ENCODE peak calls at places on chromosomes 2 and 18, in eight cellular contexts. N, U, M, J, S, F, L and X are unnamed samples. For H3K4me1, the result is how much of the 10 kb centered on the place peaks cover.

GRCh38 chr18:43012951-43013350 is 102.5 kb downstream of the RIT2 start:
- DNase-seq in S (no peak), U (no peak), F (no peak), L (no peak), M (no peak), J (no peak), N (no peak), X (no peak)

GRCh38 chr18:60534539-60534938 is 162.0 kb upstream of the MC4R start:
- DNase-seq in U (no peak), F (no peak), J (no peak), L (no peak), S (no peak), M (no peak), N (no peak), X (no peak)

GRCh38 chr2:19235308-19235707 is 123.1 kb downstream of the OSR1 start:
- DNase-seq in U (no peak), L (no peak), S (no peak), F (no peak), J (no peak), N (no peak), M (no peak), X (no peak)

GRCh38 chr2:178997477-178997876 is 52.5 kb downstream of the CCDC141 start:
- DNase-seq in F (no peak), N (no peak), S (no peak), L (no peak), U (no peak), J (no peak), M (no peak), X (no peak)

GRCh38 chr2:75602724-75603342 is 42.1 kb upstream of the EVA1A start:
- DNase-seq in L (no peak), S (no peak), N (no peak), M (no peak), F (no peak), U (peak), J (no peak), X (peak)

GRCh38 chr18:68429809-68430208 is 285.1 kb downstream of the TMX3 start:
- DNase-seq in U (no peak), S (no peak), J (no peak), F (no peak), N (no peak), L (no peak), M (no peak), X (no peak)

GRCh38 chr2:82790277-82791021 is 1668.6 kb downstream of the SUCLG1 start:
- DNase-seq in F (no peak), M (no peak), U (no peak), J (no peak), S (no peak), N (no peak), L (peak), X (no peak)

GRCh38 chr2:118014492-118014824 is 588 bp upstream of the CCDC93 start:
- DNase-seq in F (no peak), U (no peak), S (no peak), M (no peak), J (no peak), N (no peak), L (peak), X (no peak)

GRCh38 chr18:36843199-36843598 is 14.3 kb downstream of the KIAA1328 start:
- DNase-seq in U (no peak), M (no peak), F (no peak), J (no peak), S (no peak), N (no peak), L (no peak), X (no peak)

GRCh38 chr2:173150087-173150486 is 74.4 kb downstream of the MAP3K20 start:
- DNase-seq in S (no peak), F (no peak), N (no peak), J (no peak), M (no peak), U (no peak), L (no peak), X (no peak)

GRCh38 chr2:215687149-215688031 is 251.5 kb upstream of the FN1 start:
- DNase-seq in F (no peak), N (no peak), U (no peak), L (no peak), S (no peak), J (no peak), M (no peak), X (no peak)

GRCh38 chr18:43277164-43277600 is at the start of gene SYT4:
- DNase-seq in J (no peak), M (no peak), S (no peak), L (peak), U (peak), N (no peak), F (no peak), X (peak)

GRCh38 chr2:125572660-125573059 is 1083.3 kb upstream of the GYPC start:
- DNase-seq in U (no peak), L (no peak), F (no peak), M (no peak), N (no peak), S (no peak), J (no peak), X (no peak)

GRCh38 chr18:43620936-43621335 is 343.6 kb upstream of the SYT4 start:
- DNase-seq in F (no peak), N (peak), L (peak), S (no peak), U (no peak), J (no peak), M (no peak), X (no peak)

GRCh38 chr18:10006261-10006903 is 92.6 kb downstream of the VAPA start:
- DNase-seq in L (no peak), S (no peak), U (no peak), N (peak), F (no peak), M (no peak), J (no peak), X (no peak)

GRCh38 chr2:113876503-113877387 is 13.1 kb upstream of the ACTR3 start:
- DNase-seq in F (peak), J (no peak), M (no peak), L (no peak), U (peak), S (peak), N (no peak), X (peak)

GRCh38 chr18:79941473-79942119 is 9.9 kb downstream of the SLC66A2 start:
- DNase-seq in F (peak), N (no peak), L (no peak), S (no peak), M (no peak), U (peak), J (no peak), X (no peak)

GRCh38 chr2:166240387-166241313 is 112.8 kb upstream of the SCN1A start:
- DNase-seq in U (no peak), F (no peak), S (no peak), J (no peak), N (no peak), M (no peak), L (no peak), X (peak)

GRCh38 chr2:206846331-206846730 is 80.9 kb downstream of the FASTKD2 start:
- DNase-seq in N (no peak), S (no peak), M (no peak), F (no peak), J (no peak), L (no peak), U (no peak), X (no peak)

GRCh38 chr2:231099918-231100317 is 24.9 kb downstream of the HTR2B start:
- DNase-seq in U (no peak), L (peak), S (no peak), M (no peak), N (peak), F (no peak), J (no peak), X (no peak)

GRCh38 chr2:187215576-187216240 is 232.3 kb downstream of the CALCRL start:
- DNase-seq in S (no peak), L (no peak), F (no peak), N (no peak), U (no peak), J (no peak), M (no peak), X (no peak)

GRCh38 chr2:121196132-121196848 is 88.7 kb downstream of the TFCP2L1 start:
- DNase-seq in N (no peak), M (no peak), J (no peak), U (peak), F (no peak), S (no peak), L (no peak), X (peak)

GRCh38 chr2:222731183-222731582 is 59.7 kb downstream of the MOGAT1 start:
- DNase-seq in U (no peak), M (no peak), N (no peak), J (no peak), F (no peak), S (no peak), L (no peak), X (no peak)

GRCh38 chr2:27494284-27494943 is 586 bp downstream of the FNDC4 start:
- DNase-seq in S (no peak), F (peak), U (no peak), J (peak), M (peak), L (peak), N (no peak), X (peak)

GRCh38 chr2:176071330-176072291 is 12.2 kb downstream of the EVX2 start:
- DNase-seq in J (no peak), S (no peak), U (no peak), N (no peak), F (no peak), L (no peak), M (no peak), X (no peak)

GRCh38 chr2:32712870-32713269 is 85.0 kb downstream of the TTC27 start:
- DNase-seq in J (no peak), S (no peak), M (no peak), L (no peak), U (no peak), N (no peak), F (no peak), X (no peak)

GRCh38 chr2:11004206-11004605 is 92.5 kb downstream of the KCNF1 start:
- DNase-seq in N (no peak), J (no peak), S (no peak), U (no peak), L (no peak), F (no peak), M (no peak), X (peak)

GRCh38 chr2:111707700-111708099 is 176.3 kb downstream of the ANAPC1 start:
- DNase-seq in L (no peak), N (no peak), S (no peak), M (no peak), F (no peak), J (no peak), U (no peak), X (no peak)

GRCh38 chr2:101112772-101113157 is 38.4 kb downstream of the TBC1D8 start:
- DNase-seq in M (no peak), L (no peak), N (no peak), F (no peak), S (no peak), U (no peak), J (no peak), X (no peak)

GRCh38 chr2:101114268-101114783 is 36.9 kb downstream of the TBC1D8 start:
- DNase-seq in N (no peak), M (no peak), J (no peak), U (no peak), S (no peak), L (no peak), F (no peak), X (no peak)

GRCh38 chr2:101111262-101111838 is 39.8 kb downstream of the TBC1D8 start:
- DNase-seq in U (no peak), F (no peak), N (no peak), J (no peak), M (no peak), L (no peak), S (no peak), X (no peak)

GRCh38 chr2:101113441-101114267 is 37.5 kb downstream of the TBC1D8 start:
- DNase-seq in J (no peak), F (peak), M (no peak), U (no peak), N (no peak), L (no peak), S (no peak), X (peak)

DNA sequence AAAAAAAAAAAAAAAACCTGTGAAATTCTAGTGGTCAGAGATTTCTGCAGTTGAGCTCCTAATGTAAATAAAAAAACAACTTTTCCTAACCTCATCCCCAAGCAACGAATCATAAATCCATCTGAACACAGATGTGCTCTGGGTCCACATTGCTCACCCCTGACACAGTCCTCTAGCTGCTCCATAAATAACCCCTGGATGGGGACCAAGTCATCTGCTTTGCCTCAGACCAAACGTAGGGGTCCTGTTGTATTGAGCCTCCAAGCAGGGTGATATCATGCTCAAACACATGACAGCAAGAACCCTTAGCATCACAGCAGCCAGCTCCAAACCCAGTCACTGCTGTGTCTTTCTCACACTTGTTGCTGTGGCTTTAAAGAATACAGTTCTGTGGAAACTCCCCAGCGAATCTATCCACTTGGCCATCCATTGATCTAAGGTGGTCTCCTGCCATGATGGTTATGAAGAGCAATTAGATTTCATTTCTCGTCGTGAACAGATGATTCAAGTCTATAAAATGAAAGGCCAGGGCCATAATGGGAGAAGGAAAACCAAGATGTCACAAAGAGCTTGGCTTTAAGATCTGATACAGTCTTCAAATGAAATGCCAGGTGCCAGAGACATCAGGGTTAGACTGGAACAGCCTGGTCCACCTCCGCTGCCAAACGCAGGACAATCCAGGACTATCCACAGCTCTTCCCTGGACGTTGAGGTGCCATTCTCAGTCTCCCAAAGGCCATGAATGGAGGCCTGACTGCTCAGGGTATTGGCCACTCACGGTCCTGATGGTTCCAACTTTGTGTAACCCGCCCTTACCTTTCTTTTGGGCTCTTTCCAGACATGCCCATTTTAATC is 39.0 kb downstream of the TBC1D8 start:
- DNase-seq in U (no peak), S (no peak), L (no peak), M (no peak), N (no peak), F (no peak), J (no peak), X (no peak)
- H3K4me1 ChIP-seq in U (under half), S (under half), L (under half), M (under half), N (under half), F (half or more), J (under half), X (half or more)

DNA sequence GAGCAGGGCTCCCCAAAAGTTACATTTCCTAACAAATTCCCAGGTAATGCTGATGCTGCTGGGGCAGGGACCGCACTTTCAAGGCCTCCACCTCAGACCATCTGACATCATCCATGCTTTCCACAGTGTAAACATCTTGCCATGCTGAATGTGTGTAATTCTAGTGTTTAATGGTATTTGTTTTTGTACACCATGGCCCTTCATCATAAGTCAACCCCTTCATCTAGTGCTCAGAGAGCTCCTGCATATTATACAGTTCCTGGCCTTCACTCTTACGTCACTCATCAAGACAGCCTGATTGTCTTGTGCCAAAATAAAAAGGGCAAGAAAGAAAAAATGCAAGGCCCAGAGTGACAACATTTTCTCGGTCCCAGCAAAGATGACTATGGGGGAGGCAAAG is 77.5 kb upstream of the ZFP36L2 start:
- DNase-seq in U (no peak), F (no peak), L (no peak), N (no peak), M (no peak), S (no peak), J (no peak), X (no peak)
- H3K4me1 ChIP-seq in U (half or more), F (under half), L (under half), N (under half), M (half or more), S (under half), J (half or more), X (under half)

DNA sequence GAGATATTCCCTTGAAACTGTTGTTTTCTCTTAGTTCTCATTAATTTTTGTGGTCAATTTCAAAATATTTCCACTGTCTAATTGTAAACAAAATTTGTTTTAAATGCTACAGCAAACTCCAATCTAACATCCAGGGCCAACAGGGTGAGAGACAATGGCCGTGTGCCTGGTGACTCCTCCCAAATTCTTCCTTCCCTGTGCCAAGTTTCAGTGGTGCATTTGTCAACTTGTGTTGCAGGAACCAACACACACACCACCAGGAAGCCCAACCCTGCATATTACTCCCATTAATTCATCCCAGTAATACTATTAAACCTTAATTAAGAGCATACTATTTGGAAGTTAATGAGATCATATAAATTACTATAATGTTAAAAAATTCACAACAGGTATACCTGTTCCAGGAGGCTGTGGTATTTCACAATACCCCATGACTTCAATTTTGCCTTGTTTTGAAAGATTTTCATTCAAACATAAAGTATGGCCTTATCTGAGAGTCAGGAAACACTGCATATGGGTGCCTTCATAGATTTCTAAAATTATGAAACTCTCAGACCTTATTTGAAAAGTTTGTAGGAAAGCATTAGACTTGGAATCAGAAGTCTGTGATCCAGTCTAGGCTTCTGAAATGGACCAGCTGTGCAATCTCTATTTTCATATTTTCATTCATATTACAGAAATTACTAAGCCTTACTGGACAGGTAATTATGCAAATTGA is 1.1 kb downstream of the SERPINB2 start:
- DNase-seq in J (no peak), L (no peak), U (no peak), N (no peak), F (no peak), S (no peak), M (no peak), X (no peak)
- H3K4me1 ChIP-seq in J (under half), L (under half), U (under half), N (under half), F (under half), S (under half), M (under half), X (under half)

GRCh38 chr2:109602617-109603188 is 11.1 kb downstream of the SEPTIN10 start:
- DNase-seq in J (no peak), M (no peak), L (no peak), N (no peak), S (no peak), F (no peak), U (no peak), X (no peak)

GRCh38 chr2:109611467-109612095 is 2.2 kb downstream of the SEPTIN10 start:
- DNase-seq in F (no peak), U (no peak), L (no peak), S (no peak), J (no peak), M (no peak), N (no peak), X (peak)

GRCh38 chr2:109604597-109604996 is 9.2 kb downstream of the SEPTIN10 start:
- DNase-seq in U (peak), S (no peak), L (no peak), M (no peak), J (no peak), N (no peak), F (no peak), X (peak)

GRCh38 chr2:109609352-109610024 is 4.3 kb downstream of the SEPTIN10 start:
- DNase-seq in U (no peak), L (no peak), J (no peak), S (no peak), M (no peak), F (no peak), N (no peak), X (no peak)

DNA sequence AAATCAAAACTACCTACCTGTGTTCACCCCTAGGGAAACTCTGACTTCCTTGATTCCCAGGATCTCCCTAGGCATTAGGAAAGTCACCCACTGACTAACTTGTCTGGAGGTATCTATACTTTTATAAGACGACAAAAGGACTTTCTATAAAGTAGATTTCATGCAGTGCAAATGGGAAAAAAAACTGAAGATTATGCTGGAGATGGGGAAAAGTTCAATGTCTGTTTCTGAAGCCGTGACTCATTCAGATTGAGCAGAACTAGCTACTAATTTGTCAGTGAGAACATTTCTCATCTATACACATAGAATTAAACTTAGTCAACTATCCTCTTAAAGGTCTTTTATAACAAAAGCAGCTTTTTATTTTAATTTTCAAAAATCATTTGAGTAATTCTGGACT is 6.0 kb downstream of the SEPTIN10 start:
- DNase-seq in J (no peak), L (no peak), F (no peak), S (no peak), U (no peak), M (no peak), N (no peak), X (no peak)
- H3K4me1 ChIP-seq in J (under half), L (under half), F (under half), S (under half), U (under half), M (under half), N (under half), X (half or more)

GRCh38 chr2:144675331-144675730 is 155.4 kb upstream of the ZEB2 start:
- DNase-seq in J (no peak), M (no peak), F (no peak), L (no peak), S (no peak), U (no peak), N (no peak), X (no peak)
- H3K4me1 ChIP-seq in J (under half), M (under half), F (under half), L (under half), S (under half), U (under half), N (half or more), X (under half)

GRCh38 chr18:46702399-46702798 is 45.4 kb upstream of the LOXHD1 start:
- DNase-seq in L (no peak), U (no peak), J (no peak), F (no peak), S (no peak), N (no peak), M (no peak), X (no peak)

GRCh38 chr18:46696268-46696667 is 39.2 kb upstream of the LOXHD1 start:
- DNase-seq in F (no peak), J (no peak), N (no peak), S (no peak), M (no peak), L (no peak), U (no peak), X (no peak)

GRCh38 chr18:46700026-46700425 is 43.0 kb upstream of the LOXHD1 start:
- DNase-seq in U (no peak), M (no peak), L (no peak), J (no peak), S (no peak), F (no peak), N (no peak), X (no peak)

DNA sequence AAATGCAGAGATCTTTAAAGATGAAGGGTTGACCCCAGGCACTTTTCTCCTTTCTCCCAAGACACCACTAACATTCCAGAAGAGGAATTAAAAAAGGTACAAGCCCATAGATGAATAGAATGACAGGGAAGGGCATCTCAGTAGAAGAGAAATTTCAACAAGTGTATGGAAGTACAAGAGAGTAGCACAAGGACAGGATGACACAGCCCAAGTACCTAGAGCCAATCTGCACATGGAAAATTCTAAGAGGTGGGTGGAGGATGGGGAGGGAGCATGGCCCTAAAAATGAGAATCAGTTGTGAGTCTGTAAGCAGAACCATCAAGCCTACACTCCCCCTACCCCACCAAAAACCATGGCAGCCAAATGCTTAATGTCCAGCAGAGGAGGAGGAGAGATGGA is 39.7 kb upstream of the LOXHD1 start:
- DNase-seq in J (no peak), F (no peak), N (no peak), L (no peak), S (no peak), M (no peak), U (no peak), X (no peak)
- H3K4me1 ChIP-seq in J (under half), F (under half), N (under half), L (under half), S (under half), M (under half), U (under half), X (under half)